ENCODE peak calls at places on chromosomes 1 and 21, in eight cellular contexts. One of them, this sample, is unnamed.

GRCh38 chr21:42381347-42381984 is 14.4 kb downstream of the TMPRSS3 start:
- DNase-seq in MCF 10A: peak; percentile 45
- DNase-seq in heart right ventricle: no peak
- DNase-seq in mesothelial cell of epicardium: no peak
- DNase-seq in cardiac muscle cell: peak; percentile 15
- DNase-seq in HFFc6: no peak
- DNase-seq in CD8-positive, alpha-beta T cell: no peak
- DNase-seq in choroid plexus epithelial cell: peak; percentile 70
- DNase-seq in this sample: no peak

GRCh38 chr1:50183734-50184133 is 75.0 kb downstream of the ELAVL4 start:
- DNase-seq in MCF 10A: no peak
- DNase-seq in heart right ventricle: no peak
- DNase-seq in mesothelial cell of epicardium: no peak
- DNase-seq in cardiac muscle cell: no peak
- DNase-seq in HFFc6: no peak
- DNase-seq in CD8-positive, alpha-beta T cell: no peak
- DNase-seq in choroid plexus epithelial cell: no peak
- DNase-seq in this sample: no peak

GRCh38 chr1:158087320-158087927 is 93.3 kb upstream of the CD1D start:
- DNase-seq in MCF 10A: peak; percentile 85
- DNase-seq in heart right ventricle: no peak
- DNase-seq in mesothelial cell of epicardium: peak; percentile 74
- DNase-seq in cardiac muscle cell: peak; percentile 87
- DNase-seq in HFFc6: peak; percentile 69
- DNase-seq in CD8-positive, alpha-beta T cell: no peak
- DNase-seq in choroid plexus epithelial cell: peak; percentile 84
- DNase-seq in this sample: peak; percentile 89

GRCh38 chr1:66598670-66599069 is 64.7 kb downstream of the SGIP1 start:
- DNase-seq in MCF 10A: peak; percentile 28
- DNase-seq in heart right ventricle: no peak
- DNase-seq in mesothelial cell of epicardium: no peak
- DNase-seq in cardiac muscle cell: no peak
- DNase-seq in HFFc6: peak; percentile 73
- DNase-seq in CD8-positive, alpha-beta T cell: no peak
- DNase-seq in choroid plexus epithelial cell: peak; percentile 85
- DNase-seq in this sample: no peak

GRCh38 chr1:94143809-94144176 is 22.8 kb upstream of the ABCA4 start:
- DNase-seq in MCF 10A: no peak
- DNase-seq in heart right ventricle: no peak
- DNase-seq in mesothelial cell of epicardium: no peak
- DNase-seq in cardiac muscle cell: no peak
- DNase-seq in HFFc6: no peak
- DNase-seq in CD8-positive, alpha-beta T cell: no peak
- DNase-seq in choroid plexus epithelial cell: no peak
- DNase-seq in this sample: no peak

GRCh38 chr1:2257245-2257627 is 29.1 kb downstream of the SKI start:
- DNase-seq in MCF 10A: no peak
- DNase-seq in heart right ventricle: no peak
- DNase-seq in mesothelial cell of epicardium: no peak
- DNase-seq in cardiac muscle cell: no peak
- DNase-seq in HFFc6: no peak
- DNase-seq in CD8-positive, alpha-beta T cell: no peak
- DNase-seq in choroid plexus epithelial cell: no peak
- DNase-seq in this sample: no peak

GRCh38 chr1:169484107-169484506 is 1.6 kb downstream of the SLC19A2 start:
- DNase-seq in MCF 10A: peak; percentile 50
- DNase-seq in heart right ventricle: no peak
- DNase-seq in mesothelial cell of epicardium: no peak
- DNase-seq in cardiac muscle cell: peak; percentile 9
- DNase-seq in HFFc6: no peak
- DNase-seq in CD8-positive, alpha-beta T cell: no peak
- DNase-seq in choroid plexus epithelial cell: no peak
- DNase-seq in this sample: no peak

GRCh38 chr1:207020016-207020708 is 12.4 kb downstream of the C1orf116 start:
- DNase-seq in MCF 10A: peak; percentile 81
- DNase-seq in heart right ventricle: no peak
- DNase-seq in mesothelial cell of epicardium: no peak
- DNase-seq in cardiac muscle cell: no peak
- DNase-seq in HFFc6: no peak
- DNase-seq in CD8-positive, alpha-beta T cell: no peak
- DNase-seq in choroid plexus epithelial cell: no peak
- DNase-seq in this sample: no peak

GRCh38 chr1:186212574-186213224 is 162.4 kb downstream of the TPR start:
- DNase-seq in MCF 10A: peak; percentile 91
- DNase-seq in heart right ventricle: no peak
- DNase-seq in mesothelial cell of epicardium: peak; percentile 41
- DNase-seq in cardiac muscle cell: peak; percentile 86
- DNase-seq in HFFc6: peak; percentile 83
- DNase-seq in CD8-positive, alpha-beta T cell: no peak
- DNase-seq in choroid plexus epithelial cell: peak; percentile 99
- DNase-seq in this sample: no peak

GRCh38 chr1:155011437-155011907 is 8.9 kb downstream of the ZBTB7B start:
- DNase-seq in MCF 10A: no peak
- DNase-seq in heart right ventricle: no peak
- DNase-seq in mesothelial cell of epicardium: no peak
- DNase-seq in cardiac muscle cell: no peak
- DNase-seq in HFFc6: no peak
- DNase-seq in CD8-positive, alpha-beta T cell: no peak
- DNase-seq in choroid plexus epithelial cell: no peak
- DNase-seq in this sample: no peak

GRCh38 chr1:169060010-169060722 is 46.3 kb upstream of the ATP1B1 start:
- DNase-seq in MCF 10A: peak; percentile 96
- DNase-seq in heart right ventricle: no peak
- DNase-seq in mesothelial cell of epicardium: no peak
- DNase-seq in cardiac muscle cell: no peak
- DNase-seq in HFFc6: no peak
- DNase-seq in CD8-positive, alpha-beta T cell: no peak
- DNase-seq in choroid plexus epithelial cell: peak; percentile 46
- DNase-seq in this sample: no peak

DNA sequence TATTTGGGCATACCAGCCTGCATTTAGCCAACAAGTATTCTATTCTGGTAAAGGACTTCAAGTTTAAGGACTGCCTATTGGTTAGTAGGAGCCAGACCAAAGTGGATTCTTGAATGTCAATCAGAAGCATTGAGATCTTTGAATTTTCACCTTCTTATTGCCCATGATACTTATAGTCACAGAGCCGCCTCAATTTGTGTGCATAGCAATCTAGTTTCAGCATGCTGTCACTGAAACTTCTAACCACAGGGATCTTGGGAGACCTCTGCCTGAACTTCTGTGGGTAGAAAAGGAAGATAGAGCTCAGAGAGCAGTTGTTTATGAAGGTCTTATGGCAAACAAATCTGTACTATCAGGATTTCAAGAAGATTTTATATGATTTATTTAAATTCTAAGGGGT is 501.4 kb upstream of the USP24 start:
- DNase-seq in MCF 10A: no peak
- DNase-seq in heart right ventricle: no peak
- DNase-seq in mesothelial cell of epicardium: no peak
- DNase-seq in cardiac muscle cell: no peak
- DNase-seq in HFFc6: peak; percentile 46
- DNase-seq in CD8-positive, alpha-beta T cell: no peak
- DNase-seq in choroid plexus epithelial cell: peak; percentile 90
- DNase-seq in this sample: no peak
- TF ChIP-seq CTCF in MCF 10A: no peak
- TF ChIP-seq CTCF in heart right ventricle: no peak
- TF ChIP-seq CTCF in mesothelial cell of epicardium: no peak
- TF ChIP-seq CTCF in cardiac muscle cell: no peak
- TF ChIP-seq CTCF in HFFc6: no peak
- TF ChIP-seq CTCF in CD8-positive, alpha-beta T cell: no peak
- TF ChIP-seq CTCF in choroid plexus epithelial cell: no peak
- TF ChIP-seq CTCF in this sample: no peak

GRCh38 chr1:77687519-77687906 is 5.1 kb upstream of the ZZZ3 start:
- DNase-seq in MCF 10A: no peak
- DNase-seq in heart right ventricle: peak; percentile 25
- DNase-seq in mesothelial cell of epicardium: peak; percentile 49
- DNase-seq in cardiac muscle cell: peak; percentile 26
- DNase-seq in HFFc6: no peak
- DNase-seq in CD8-positive, alpha-beta T cell: no peak
- DNase-seq in choroid plexus epithelial cell: peak; percentile 72
- DNase-seq in this sample: no peak
- TF ChIP-seq CTCF in MCF 10A: no peak
- TF ChIP-seq CTCF in heart right ventricle: no peak
- TF ChIP-seq CTCF in mesothelial cell of epicardium: no peak
- TF ChIP-seq CTCF in cardiac muscle cell: peak; percentile 60
- TF ChIP-seq CTCF in HFFc6: no peak
- TF ChIP-seq CTCF in CD8-positive, alpha-beta T cell: no peak
- TF ChIP-seq CTCF in choroid plexus epithelial cell: peak; percentile 62
- TF ChIP-seq CTCF in this sample: no peak

DNA sequence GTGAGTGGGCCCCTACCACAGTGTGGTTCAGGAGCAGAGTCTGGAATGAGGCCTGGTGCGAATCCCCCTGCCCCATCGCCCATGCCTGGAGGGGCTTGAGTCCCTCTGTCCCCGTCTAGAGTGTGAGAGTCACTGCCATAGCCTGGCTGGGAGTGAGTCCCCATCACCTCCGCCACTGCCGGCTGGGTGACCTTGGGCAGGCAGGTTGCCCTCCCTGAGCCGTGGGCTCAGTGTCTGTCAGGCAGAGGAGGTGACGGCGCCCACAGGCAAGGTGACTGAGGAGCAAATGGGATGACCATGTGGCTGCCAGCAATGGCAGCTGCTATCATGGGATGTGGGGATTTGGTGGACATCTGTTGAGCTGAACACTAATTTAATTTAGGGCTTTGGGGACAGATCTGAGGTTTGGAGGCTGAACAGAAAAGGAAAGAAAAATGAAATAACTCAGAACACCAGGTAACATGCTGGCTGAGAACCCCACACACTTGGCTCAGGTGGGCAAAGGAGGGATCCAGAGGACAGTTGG is 38.1 kb upstream of the GPR153 start:
- DNase-seq in MCF 10A: no peak
- DNase-seq in heart right ventricle: no peak
- DNase-seq in mesothelial cell of epicardium: no peak
- DNase-seq in cardiac muscle cell: no peak
- DNase-seq in HFFc6: no peak
- DNase-seq in CD8-positive, alpha-beta T cell: no peak
- DNase-seq in choroid plexus epithelial cell: no peak
- DNase-seq in this sample: no peak
- TF ChIP-seq CTCF in MCF 10A: no peak
- TF ChIP-seq CTCF in heart right ventricle: no peak
- TF ChIP-seq CTCF in mesothelial cell of epicardium: no peak
- TF ChIP-seq CTCF in cardiac muscle cell: no peak
- TF ChIP-seq CTCF in HFFc6: no peak
- TF ChIP-seq CTCF in CD8-positive, alpha-beta T cell: no peak
- TF ChIP-seq CTCF in choroid plexus epithelial cell: no peak
- TF ChIP-seq CTCF in this sample: no peak

GRCh38 chr1:225413708-225414375 is 14.0 kb downstream of the LBR start:
- DNase-seq in MCF 10A: no peak
- DNase-seq in heart right ventricle: no peak
- DNase-seq in mesothelial cell of epicardium: no peak
- DNase-seq in cardiac muscle cell: no peak
- DNase-seq in HFFc6: no peak
- DNase-seq in CD8-positive, alpha-beta T cell: no peak
- DNase-seq in choroid plexus epithelial cell: no peak
- DNase-seq in this sample: no peak

GRCh38 chr1:225415967-225416745 is 11.7 kb downstream of the LBR start:
- DNase-seq in MCF 10A: no peak
- DNase-seq in heart right ventricle: no peak
- DNase-seq in mesothelial cell of epicardium: no peak
- DNase-seq in cardiac muscle cell: no peak
- DNase-seq in HFFc6: no peak
- DNase-seq in CD8-positive, alpha-beta T cell: no peak
- DNase-seq in choroid plexus epithelial cell: no peak
- DNase-seq in this sample: no peak

GRCh38 chr1:225418059-225418458 is 9.8 kb downstream of the LBR start:
- DNase-seq in MCF 10A: no peak
- DNase-seq in heart right ventricle: no peak
- DNase-seq in mesothelial cell of epicardium: no peak
- DNase-seq in cardiac muscle cell: no peak
- DNase-seq in HFFc6: no peak
- DNase-seq in CD8-positive, alpha-beta T cell: no peak
- DNase-seq in choroid plexus epithelial cell: no peak
- DNase-seq in this sample: no peak

GRCh38 chr1:225412803-225413338 is 15.0 kb downstream of the LBR start:
- DNase-seq in MCF 10A: no peak
- DNase-seq in heart right ventricle: no peak
- DNase-seq in mesothelial cell of epicardium: no peak
- DNase-seq in cardiac muscle cell: no peak
- DNase-seq in HFFc6: no peak
- DNase-seq in CD8-positive, alpha-beta T cell: no peak
- DNase-seq in choroid plexus epithelial cell: no peak
- DNase-seq in this sample: no peak

GRCh38 chr1:225415307-225415706 is 12.5 kb downstream of the LBR start:
- DNase-seq in MCF 10A: no peak
- DNase-seq in heart right ventricle: no peak
- DNase-seq in mesothelial cell of epicardium: no peak
- DNase-seq in cardiac muscle cell: no peak
- DNase-seq in HFFc6: no peak
- DNase-seq in CD8-positive, alpha-beta T cell: no peak
- DNase-seq in choroid plexus epithelial cell: peak; percentile 6
- DNase-seq in this sample: no peak
- TF ChIP-seq CTCF in MCF 10A: no peak
- TF ChIP-seq CTCF in heart right ventricle: no peak
- TF ChIP-seq CTCF in mesothelial cell of epicardium: no peak
- TF ChIP-seq CTCF in cardiac muscle cell: no peak
- TF ChIP-seq CTCF in HFFc6: peak; percentile 20
- TF ChIP-seq CTCF in CD8-positive, alpha-beta T cell: no peak
- TF ChIP-seq CTCF in choroid plexus epithelial cell: no peak
- TF ChIP-seq CTCF in this sample: no peak

DNA sequence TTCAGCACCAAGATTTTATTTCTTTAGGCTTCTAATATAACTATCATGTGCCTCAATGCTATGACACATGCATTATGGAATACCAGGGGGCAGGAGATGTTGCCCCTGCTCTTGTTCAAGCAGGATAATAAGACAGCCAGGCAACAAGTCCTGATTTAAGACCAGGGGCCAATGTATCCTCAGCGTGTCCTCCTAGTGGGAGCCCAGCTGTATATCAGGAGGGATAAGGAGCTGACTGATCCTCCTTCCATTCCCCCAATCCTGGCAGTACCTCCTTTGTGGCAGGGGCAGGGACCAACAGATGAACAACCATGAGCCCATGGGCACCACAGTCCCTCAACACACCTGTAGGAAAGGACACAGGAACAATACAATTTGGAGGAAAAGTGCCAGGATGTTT is 29.3 kb downstream of the SORT1 start:
- DNase-seq in MCF 10A: no peak
- DNase-seq in heart right ventricle: no peak
- DNase-seq in mesothelial cell of epicardium: no peak
- DNase-seq in cardiac muscle cell: no peak
- DNase-seq in HFFc6: no peak
- DNase-seq in CD8-positive, alpha-beta T cell: no peak
- DNase-seq in choroid plexus epithelial cell: no peak
- DNase-seq in this sample: no peak
- TF ChIP-seq CTCF in MCF 10A: no peak
- TF ChIP-seq CTCF in heart right ventricle: no peak
- TF ChIP-seq CTCF in mesothelial cell of epicardium: no peak
- TF ChIP-seq CTCF in cardiac muscle cell: no peak
- TF ChIP-seq CTCF in HFFc6: peak; percentile 18
- TF ChIP-seq CTCF in CD8-positive, alpha-beta T cell: no peak
- TF ChIP-seq CTCF in choroid plexus epithelial cell: peak; percentile 31
- TF ChIP-seq CTCF in this sample: no peak

This sample was measured in osteocyte.